ENCODE peak calls at places on chromosomes 4 and X, in nine cellular contexts. U, N, B, E, F, S, L, R and X are unnamed samples.

GRCh38 chr4:110087116-110087708 is 111.2 kb downstream of the ELOVL6 start:
- DNase-seq in L (no peak), N (no peak), B (no peak), F (no peak), R (peak; percentile 27), E (peak; percentile 91), U (no peak), S (peak; percentile 76), X (peak; percentile 93)

GRCh38 chrX:103376118-103376978 is at the start of gene BEX3:
- DNase-seq in E (peak; percentile 48), S (peak; percentile 17), F (peak; percentile 78), B (peak; percentile 26), U (peak; percentile 69), N (peak; percentile 50), R (no peak), L (no peak), X (peak; percentile 52)

GRCh38 chr4:38034986-38035882 is 75.0 kb downstream of the PTTG2 start:
- DNase-seq in B (no peak), E (peak; percentile 84), S (peak; percentile 66), U (peak; percentile 45), L (no peak), F (no peak), R (peak; percentile 32), N (no peak), X (peak; percentile 80)

GRCh38 chr4:30396772-30397475 is 323.2 kb upstream of the PCDH7 start:
- DNase-seq in L (no peak), S (peak; percentile 65), N (no peak), R (no peak), U (no peak), E (peak; percentile 52), B (no peak), F (no peak), X (peak; percentile 8)

GRCh38 chrX:123422875-123423274 is 238.8 kb downstream of the GRIA3 start:
- DNase-seq in E (peak; percentile 65), S (peak; percentile 32), B (no peak), U (peak; percentile 31), R (no peak), N (no peak), F (peak; percentile 31), L (no peak), X (peak; percentile 47)

GRCh38 chr4:62544428-62544827 is 1344.3 kb downstream of the ADGRL3 start:
- DNase-seq in N (no peak), L (no peak), E (no peak), U (no peak), R (no peak), F (no peak), S (no peak), B (no peak), X (peak; percentile 4)

GRCh38 chr4:161280929-161281328 is 882.9 kb downstream of the FSTL5 start:
- DNase-seq in B (no peak), R (no peak), S (no peak), U (no peak), L (no peak), F (no peak), N (no peak), E (no peak), X (no peak)

GRCh38 chrX:74343970-74344622 is 40.1 kb downstream of the ZCCHC13 start:
- DNase-seq in U (peak; percentile 93), S (peak; percentile 91), N (no peak), L (no peak), F (no peak), B (peak; percentile 47), E (peak; percentile 97), R (peak; percentile 82), X (peak; percentile 96)

GRCh38 chrX:152137771-152138387 is 498 bp downstream of the MAGEA10 start:
- DNase-seq in B (no peak), S (no peak), N (no peak), F (no peak), U (no peak), R (no peak), E (no peak), L (no peak), X (no peak)

GRCh38 chr4:75745721-75746199 is 21.4 kb downstream of the USO1 start:
- DNase-seq in L (no peak), E (no peak), B (no peak), R (no peak), U (no peak), S (no peak), F (no peak), N (no peak), X (no peak)
- H3K4me3 ChIP-seq in L (no peak overlapping the region), E (no peak overlapping the region), B (no peak overlapping the region), R (no peak overlapping the region), U (no peak overlapping the region), S (no peak overlapping the region), F (no peak overlapping the region), N (no peak overlapping the region), X (no peak overlapping the region)

DNA sequence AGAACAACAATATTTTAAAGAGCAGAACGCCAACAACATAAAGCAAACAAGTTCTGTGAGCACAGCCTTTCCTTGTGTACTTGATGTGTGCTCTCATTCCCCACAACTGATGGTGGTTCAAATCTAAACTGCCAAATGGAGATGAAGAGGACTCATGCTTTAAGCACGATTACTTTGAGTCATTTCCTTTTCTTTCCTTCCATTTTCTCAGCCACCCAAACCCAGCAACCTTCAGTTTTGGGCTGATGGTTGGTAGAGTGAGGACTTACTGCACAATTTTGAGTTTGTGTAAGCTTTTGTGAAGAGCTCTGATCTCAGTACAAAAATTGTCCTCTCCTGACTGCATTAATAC is 1.7 kb downstream of the NSD2 start:
- DNase-seq in B (no peak), E (peak; percentile 70), U (no peak), F (no peak), N (no peak), R (peak; percentile 43), S (peak; percentile 63), L (no peak), X (peak; percentile 75)
- H3K4me3 ChIP-seq in B (peak overlapping the region; percentile 92), E (peak overlapping the region; percentile 77), U (peak overlapping the region; percentile 85), F (no peak overlapping the region), N (no peak overlapping the region), R (peak overlapping the region; percentile 76), S (peak overlapping the region; percentile 58), L (no peak overlapping the region), X (peak overlapping the region; percentile 73)

GRCh38 chr4:136505020-136505419 is 1027.3 kb downstream of the PCDH18 start:
- DNase-seq in E (no peak), N (no peak), B (no peak), U (peak; percentile 38), S (peak; percentile 77), R (no peak), F (no peak), L (no peak), X (no peak)
- H3K4me3 ChIP-seq in E (no peak overlapping the region), N (no peak overlapping the region), B (no peak overlapping the region), U (no peak overlapping the region), S (no peak overlapping the region), R (no peak overlapping the region), F (no peak overlapping the region), L (no peak overlapping the region), X (no peak overlapping the region)

GRCh38 chr4:113146876-113147358 is 97.5 kb downstream of the ANK2 start:
- DNase-seq in F (no peak), E (peak; percentile 50), R (no peak), S (no peak), N (no peak), L (no peak), U (no peak), B (no peak), X (peak; percentile 22)
- H3K4me3 ChIP-seq in F (peak overlapping the region; percentile 17), E (peak overlapping the region; percentile 57), R (peak overlapping the region; percentile 8), S (no peak overlapping the region), N (no peak overlapping the region), L (no peak overlapping the region), U (peak overlapping the region; percentile 21), B (peak overlapping the region; percentile 40), X (peak overlapping the region; percentile 22)

GRCh38 chr4:86847576-86847975 is 1.6 kb downstream of the SLC10A6 start:
- DNase-seq in L (no peak), F (no peak), U (no peak), E (no peak), B (no peak), N (no peak), R (no peak), S (peak; percentile 60), X (no peak)

GRCh38 chr4:86846921-86847320 is 2.3 kb downstream of the SLC10A6 start:
- DNase-seq in B (no peak), R (no peak), S (no peak), L (no peak), E (peak; percentile 86), F (no peak), N (no peak), U (no peak), X (peak; percentile 49)

GRCh38 chr4:86848136-86848535 is 1.0 kb downstream of the SLC10A6 start:
- DNase-seq in E (no peak), F (no peak), L (no peak), U (no peak), B (no peak), R (no peak), N (no peak), S (no peak), X (peak; percentile 37)

GRCh38 chr4:86845593-86845992 is 3.6 kb downstream of the SLC10A6 start:
- DNase-seq in E (no peak), F (no peak), S (peak; percentile 99), B (no peak), N (no peak), L (no peak), U (no peak), R (no peak), X (no peak)

DNA sequence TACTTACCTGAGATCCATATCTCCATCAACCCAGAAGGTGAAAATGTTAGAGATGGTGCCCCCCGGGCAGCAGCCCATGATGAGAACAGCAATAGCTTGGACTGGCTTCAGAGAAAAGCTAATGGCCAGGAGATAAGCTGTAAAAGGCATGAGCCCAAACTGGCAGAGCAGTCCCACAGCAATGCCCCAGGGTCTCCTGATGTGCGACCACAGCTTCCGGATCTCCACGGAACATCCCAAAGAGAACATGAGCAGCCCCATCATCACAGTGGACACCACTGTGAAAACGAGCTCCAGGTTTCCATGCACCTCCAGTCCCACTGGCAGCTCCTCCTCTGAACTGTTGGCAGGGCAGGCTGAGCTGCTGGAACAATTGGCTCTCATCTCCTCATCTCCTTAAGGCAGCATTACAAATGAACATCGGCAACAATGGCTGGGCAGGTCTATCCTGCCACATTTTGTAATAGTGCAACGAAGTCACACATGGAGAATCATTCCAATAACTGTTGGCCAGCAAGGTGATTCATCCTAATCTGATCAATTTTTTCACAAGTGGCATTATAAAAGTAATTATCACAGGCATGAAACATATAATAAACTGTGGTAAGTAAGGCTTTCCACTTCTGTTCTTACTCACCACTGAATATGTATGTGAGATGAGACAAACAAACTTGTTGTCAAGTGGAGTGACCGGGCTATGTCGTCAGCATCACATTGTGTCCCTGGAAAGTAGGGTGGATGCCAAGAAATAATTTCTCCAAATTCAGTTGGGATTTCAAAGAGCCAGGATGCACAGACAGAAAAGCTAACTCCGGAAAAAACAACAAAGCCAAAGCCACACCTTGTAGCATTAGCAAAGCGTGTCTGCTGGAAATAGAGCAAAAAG is at the start of gene SLC10A6:
- DNase-seq in F (no peak), R (no peak), E (no peak), N (no peak), U (no peak), L (no peak), B (no peak), S (peak; percentile 34), X (no peak)
- H3K4me3 ChIP-seq in F (no peak within 1 kb of the TSS), R (no peak within 1 kb of the TSS), E (no peak within 1 kb of the TSS), N (no peak within 1 kb of the TSS), U (no peak within 1 kb of the TSS), L (peak within 1 kb of the TSS; percentile 34), B (peak within 1 kb of the TSS; percentile 10), S (peak within 1 kb of the TSS; percentile 19), X (no peak within 1 kb of the TSS)

GRCh38 chr4:115514675-115515074 is 401.3 kb upstream of the NDST4 start:
- DNase-seq in E (no peak), R (no peak), B (no peak), U (no peak), N (no peak), F (no peak), L (no peak), S (no peak), X (no peak)
- H3K4me3 ChIP-seq in E (no peak overlapping the region), R (no peak overlapping the region), B (no peak overlapping the region), U (no peak overlapping the region), N (no peak overlapping the region), F (no peak overlapping the region), L (no peak overlapping the region), S (no peak overlapping the region), X (no peak overlapping the region)